ENCODE peak calls at places on chromosomes 3 and 15, in ten cellular contexts. Z is fibroblast of lung, W is bronchial epithelial cell, U is left lung, P is GM12878, N is BE2C, Y is gastrocnemius medialis, H is ovary, G is fibroblast of pulmonary artery, M is endodermal cell. V is an unnamed sample.
A peak's percentile ranks its signal among the peaks of the same experiment; 100 is the strongest.

GRCh38 chr3:140467104-140467577 is 210.7 kb upstream of the TRIM42 start:
- DNase-seq in Z (no peak), W (peak; percentile 69), U (no peak), P (no peak), N (no peak), Y (no peak), H (no peak), G (no peak), M (no peak), V (no peak)

GRCh38 chr3:160641675-160642330 is 35.2 kb upstream of the ARL14 start:
- DNase-seq in Z (peak; percentile 54), W (peak; percentile 77), U (no peak), P (no peak), N (no peak), Y (peak; percentile 51), H (no peak), G (peak; percentile 82), M (no peak), V (peak; percentile 38)

GRCh38 chr3:66138336-66139234 is 82.2 kb upstream of the SLC25A26 start:
- DNase-seq in Z (peak; percentile 74), W (peak; percentile 60), U (no peak), P (no peak), N (peak; percentile 74), Y (peak; percentile 19), H (no peak), G (peak; percentile 80), M (peak; percentile 86), V (no peak)

GRCh38 chr15:75760689-75761435 is 48.2 kb upstream of the CSPG4 start:
- DNase-seq in Z (no peak), W (no peak), U (peak; percentile 26), P (no peak), N (no peak), Y (no peak), H (no peak), G (no peak), M (no peak), V (no peak)

GRCh38 chr3:101138817-101139216 is 145.6 kb upstream of the ABI3BP start:
- DNase-seq in Z (no peak), W (no peak), U (no peak), P (no peak), N (no peak), Y (no peak), H (no peak), G (no peak), M (peak; percentile 50), V (no peak)

GRCh38 chr15:78938608-78939488 is 6.0 kb downstream of the CTSH start:
- DNase-seq in Z (no peak), W (no peak), U (no peak), P (peak; percentile 91), N (no peak), Y (no peak), H (no peak), G (no peak), M (no peak), V (no peak)

GRCh38 chr3:71710906-71711494 is 14.2 kb downstream of the EIF4E3 start:
- DNase-seq in Z (peak; percentile 72), W (peak; percentile 59), U (no peak), P (peak; percentile 21), N (no peak), Y (no peak), H (no peak), G (peak; percentile 69), M (no peak), V (no peak)

GRCh38 chr3:12285003-12285555 is 3.8 kb upstream of the PPARG start:
- DNase-seq in Z (no peak), W (no peak), U (no peak), P (no peak), N (no peak), Y (no peak), H (no peak), G (no peak), M (no peak), V (no peak)

GRCh38 chr15:40959331-40960141 is 6.3 kb downstream of the CHAC1 start:
- DNase-seq in Z (no peak), W (no peak), U (no peak), P (no peak), N (peak; percentile 61), Y (peak; percentile 7), H (no peak), G (no peak), M (no peak), V (no peak)

GRCh38 chr15:64767203-64767602 is 8.2 kb downstream of the RBPMS2 start:
- DNase-seq in Z (no peak), W (no peak), U (peak; percentile 28), P (no peak), N (no peak), Y (no peak), H (no peak), G (no peak), M (no peak), V (no peak)

GRCh38 chr15:64772964-64773363 is 2.4 kb downstream of the RBPMS2 start:
- DNase-seq in Z (no peak), W (no peak), U (no peak), P (no peak), N (no peak), Y (no peak), H (no peak), G (no peak), M (peak; percentile 65), V (no peak)

GRCh38 chr15:64772488-64772887 is 2.9 kb downstream of the RBPMS2 start:
- DNase-seq in Z (no peak), W (no peak), U (no peak), P (no peak), N (no peak), Y (no peak), H (no peak), G (no peak), M (peak; percentile 67), V (no peak)

GRCh38 chr15:64773606-64774555 is 1.5 kb downstream of the RBPMS2 start:
- DNase-seq in Z (no peak), W (no peak), U (peak; percentile 53), P (no peak), N (no peak), Y (no peak), H (peak; percentile 16), G (no peak), M (peak; percentile 73), V (no peak)

DNA sequence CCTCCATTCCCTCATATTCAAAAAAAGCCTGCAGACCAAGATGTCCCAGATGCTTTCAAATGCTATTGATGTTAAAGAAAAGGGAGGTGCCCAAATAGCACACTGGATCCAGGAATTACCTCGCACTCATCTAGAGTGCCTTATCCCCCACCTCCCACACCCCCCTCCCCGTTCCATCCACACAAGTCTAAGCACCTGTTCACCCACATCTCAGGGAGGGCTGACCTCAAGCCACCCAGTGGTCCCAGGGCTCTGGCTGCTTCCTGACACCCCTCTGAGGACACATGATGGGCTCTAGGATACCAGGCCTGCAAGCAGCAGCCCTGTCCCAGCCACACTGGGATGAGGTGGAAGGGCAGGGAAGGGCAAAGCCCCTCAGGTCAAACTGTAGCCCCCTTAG is 4.8 kb downstream of the RBPMS2 start:
- DNase-seq in Z (no peak), W (no peak), U (no peak), P (no peak), N (no peak), Y (no peak), H (no peak), G (no peak), M (no peak), V (no peak)
- H3K4me3 ChIP-seq in Z (no peak overlapping the region), W (no peak overlapping the region), U (no peak overlapping the region), P (no peak overlapping the region), N (no peak overlapping the region), Y (no peak overlapping the region), H (no peak overlapping the region), G (no peak overlapping the region), M (no peak overlapping the region), V (no peak overlapping the region)

DNA sequence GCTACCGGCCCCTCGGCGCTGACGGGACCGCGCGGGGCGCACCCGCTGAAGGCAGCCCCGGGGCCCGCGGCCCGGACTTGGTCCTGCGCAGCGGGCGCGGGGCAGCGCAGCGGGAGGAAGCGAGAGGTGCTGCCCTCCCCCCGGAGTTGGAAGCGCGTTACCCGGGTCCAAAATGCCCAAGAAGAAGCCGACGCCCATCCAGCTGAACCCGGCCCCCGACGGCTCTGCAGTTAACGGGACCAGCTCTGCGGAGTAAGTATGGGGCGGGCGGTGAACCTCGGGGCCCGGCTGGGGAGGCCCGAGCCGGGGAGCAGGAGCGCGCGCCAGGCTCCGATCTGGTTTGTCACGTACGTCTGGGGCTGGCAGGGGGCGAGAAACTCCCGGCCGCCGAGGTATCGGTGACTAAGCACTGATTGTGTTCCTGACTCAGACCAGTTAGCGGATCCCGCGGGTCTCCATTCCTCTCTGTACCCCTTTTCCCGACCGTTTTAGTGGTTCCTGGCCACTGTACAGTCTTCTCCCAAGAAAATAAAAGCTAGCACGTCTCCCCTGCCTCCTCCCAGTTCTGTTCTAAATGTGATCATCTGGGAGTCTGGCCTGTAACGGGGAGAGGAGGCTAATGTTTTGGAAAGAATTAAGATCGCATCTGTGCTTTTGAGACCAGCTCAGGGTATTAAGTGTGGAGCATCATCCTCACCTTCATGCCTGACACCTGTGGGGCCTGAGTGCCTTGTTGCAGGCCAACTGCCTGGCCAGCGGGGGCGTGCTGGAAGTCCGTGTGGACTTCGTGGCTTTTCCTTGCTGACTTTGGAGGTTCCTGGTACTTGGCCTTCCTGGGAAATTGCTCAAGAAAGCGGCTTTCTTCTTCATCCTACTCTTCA is 704 bp downstream of the MAP2K1 start:
- DNase-seq in Z (peak; percentile 65), W (peak; percentile 73), U (peak; percentile 92), P (no peak), N (peak; percentile 60), Y (peak; percentile 50), H (peak; percentile 63), G (peak; percentile 64), M (peak; percentile 84), V (peak; percentile 20)
- TF ChIP-seq CTCF in Z (peak; percentile 38), W (peak; percentile 56), U (no peak), P (peak; percentile 54), N (peak; percentile 52), Y (no peak), H (no peak), G (peak; percentile 50), M (peak; percentile 67), V (peak; percentile 46)

GRCh38 chr3:48642605-48643004 is 7.3 kb upstream of the SLC26A6 start:
- DNase-seq in Z (no peak), W (no peak), U (no peak), P (no peak), N (no peak), Y (no peak), H (no peak), G (no peak), M (no peak), V (no peak)
- H3K4me3 ChIP-seq in Z (no peak overlapping the region), W (no peak overlapping the region), U (no peak overlapping the region), P (no peak overlapping the region), N (no peak overlapping the region), Y (no peak overlapping the region), H (no peak overlapping the region), G (no peak overlapping the region), M (no peak overlapping the region), V (no peak overlapping the region)

DNA sequence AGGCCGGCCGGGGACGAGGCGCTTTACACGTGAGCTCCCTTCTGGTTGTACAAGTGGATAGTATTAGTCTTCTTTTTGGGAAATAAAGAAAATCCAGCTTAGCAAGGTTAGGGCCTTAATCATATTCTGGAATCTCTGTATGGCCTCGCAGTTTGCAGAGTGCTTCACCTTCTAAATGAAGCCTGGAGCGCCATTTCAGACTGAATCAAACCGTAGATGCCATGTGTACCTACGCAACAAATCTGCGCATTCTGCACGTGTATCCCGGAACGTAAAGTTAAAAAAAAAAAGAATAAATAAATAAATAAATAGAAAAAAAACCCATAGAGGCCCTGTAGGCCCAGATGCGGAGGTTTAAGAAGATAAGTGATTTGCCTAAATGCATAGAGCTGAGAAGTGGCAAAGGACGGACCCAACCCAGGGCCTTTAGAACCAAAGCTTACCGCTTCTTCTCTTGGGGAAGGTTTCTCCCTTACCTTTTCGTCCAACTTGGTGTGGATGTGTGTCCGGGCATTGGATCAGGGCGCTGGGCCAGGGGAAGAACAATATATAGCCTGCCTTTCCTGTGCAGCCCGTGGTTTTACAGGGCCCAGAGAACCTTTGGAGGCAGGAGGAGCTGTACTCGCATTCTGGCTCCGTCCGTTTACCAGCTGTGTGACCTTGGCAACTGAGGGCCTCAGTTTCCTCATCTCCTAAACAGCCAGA is 516 bp upstream of the P3H2 start:
- DNase-seq in Z (no peak), W (no peak), U (no peak), P (no peak), N (no peak), Y (no peak), H (no peak), G (no peak), M (no peak), V (no peak)
- TF ChIP-seq CTCF in Z (no peak), W (no peak), U (no peak), P (no peak), N (no peak), Y (no peak), H (no peak), G (no peak), M (no peak), V (no peak)